ENCODE peak calls at places on chromosomes 11 and 22, in six cellular contexts. H, U, C, J, P and R are unnamed samples.

GRCh38 chr22:29768052-29768680 is 997 bp downstream of the UQCR10 start:
- DNase-seq in C (no peak), U (no peak), H (peak), J (no peak), P (no peak), R (no peak)

GRCh38 chr11:27658535-27659236 is 41.6 kb downstream of the BDNF start:
- DNase-seq in J (no peak), P (no peak), U (no peak), C (no peak), H (no peak), R (no peak)

GRCh38 chr22:35749808-35750207 is 32.1 kb downstream of the APOL5 start:
- DNase-seq in U (no peak), P (no peak), J (no peak), H (peak), C (no peak), R (peak)

GRCh38 chr11:122628691-122629555 is 26.6 kb upstream of the UBASH3B start:
- DNase-seq in U (peak), H (peak), C (peak), J (peak), P (peak), R (peak)

GRCh38 chr11:45412033-45412432 is 125.9 kb upstream of the SYT13 start:
- DNase-seq in H (no peak), C (no peak), P (no peak), J (no peak), U (no peak), R (no peak)

GRCh38 chr22:20437253-20438065 is at the start of gene SCARF2:
- DNase-seq in P (no peak), C (no peak), H (peak), U (no peak), J (peak), R (peak)

GRCh38 chr11:77063861-77064260 is 2.9 kb upstream of the CAPN5 start:
- DNase-seq in C (no peak), U (no peak), J (no peak), H (no peak), P (no peak), R (no peak)

GRCh38 chr22:32533265-32534068 is 58.9 kb downstream of the FBXO7 start:
- DNase-seq in P (no peak), U (no peak), H (peak), J (no peak), C (no peak), R (no peak)

GRCh38 chr11:124625504-124626168 is 3.0 kb downstream of the TBRG1 start:
- DNase-seq in C (no peak), P (no peak), J (no peak), U (no peak), H (no peak), R (no peak)

GRCh38 chr22:19874307-19875060 is 19.8 kb upstream of the GNB1L start:
- DNase-seq in C (no peak), J (peak), P (peak), U (no peak), H (peak), R (no peak)

GRCh38 chr11:124793466-124794278 is 6.5 kb downstream of the MSANTD2 start:
- DNase-seq in H (peak), P (peak), J (peak), U (peak), C (peak), R (peak)

GRCh38 chr22:25475554-25476022 is 88.9 kb upstream of the GRK3 start:
- DNase-seq in J (no peak), C (no peak), U (peak), H (peak), P (no peak), R (no peak)

GRCh38 chr22:36773935-36774334 is 2.0 kb downstream of the IFT27 start:
- DNase-seq in H (peak), J (peak), P (peak), C (no peak), U (peak), R (no peak)

GRCh38 chr22:50027639-50028537 is 15.3 kb upstream of the IL17REL start:
- DNase-seq in H (no peak), J (no peak), C (no peak), U (peak), P (peak), R (no peak)

GRCh38 chr11:66142370-66143263 is 72.5 kb downstream of the PACS1 start:
- DNase-seq in H (peak), P (peak), C (peak), U (peak), J (no peak), R (no peak)

GRCh38 chr11:121082219-121082618 is 18.8 kb upstream of the TECTA start:
- DNase-seq in J (no peak), C (no peak), U (no peak), P (no peak), H (no peak), R (no peak)

GRCh38 chr11:46352063-46352841 is 5.0 kb downstream of the DGKZ start:
- DNase-seq in C (no peak), P (peak), J (peak), U (peak), H (no peak), R (peak)

GRCh38 chr11:36340909-36341308 is 44.8 kb downstream of the PRR5L start:
- DNase-seq in P (no peak), U (no peak), J (no peak), H (no peak), C (no peak), R (no peak)

GRCh38 chr11:533049-533585 is 2.3 kb downstream of the HRAS start:
- DNase-seq in C (no peak), H (no peak), U (no peak), J (no peak), P (no peak), R (no peak)

GRCh38 chr22:26086359-26086758 is 82.9 kb upstream of the SEZ6L start:
- DNase-seq in J (peak), P (no peak), C (no peak), U (no peak), H (no peak), R (no peak)

DNA sequence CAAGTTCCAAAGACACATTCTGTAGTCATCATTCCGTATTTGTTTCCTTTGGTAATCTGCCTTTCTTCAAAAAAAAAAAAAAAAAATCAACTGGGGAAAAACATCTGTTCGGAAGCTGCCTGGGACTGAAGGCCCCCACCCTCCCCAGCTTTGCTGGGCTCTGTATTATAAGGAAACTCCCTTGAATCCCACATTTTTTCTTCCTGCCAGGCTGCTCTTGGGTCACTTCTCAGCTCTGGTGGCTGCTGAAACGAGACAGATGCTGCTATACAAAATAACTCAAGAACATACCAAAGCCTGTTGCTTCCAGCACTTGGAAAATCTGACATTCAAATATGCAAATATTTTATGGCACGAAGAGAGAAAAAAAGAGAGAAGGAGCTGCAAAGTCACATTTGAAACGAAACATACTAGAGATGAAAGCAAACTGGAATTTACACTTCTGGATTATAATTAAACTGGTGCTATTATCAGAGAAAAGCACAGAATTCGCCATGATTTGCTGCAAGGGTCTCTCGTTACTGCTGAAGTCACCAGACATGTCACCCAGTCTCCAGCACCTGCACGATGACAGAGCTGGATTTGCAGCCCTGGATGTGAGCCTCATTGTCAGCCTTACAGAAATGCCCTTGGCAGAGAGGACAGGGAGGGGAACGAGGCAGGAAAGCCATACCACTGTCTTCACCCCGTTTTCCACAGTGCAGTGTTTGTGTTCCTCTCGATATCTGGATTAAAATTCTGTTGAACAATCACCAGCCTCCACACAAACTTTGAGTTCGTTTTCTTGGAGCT is 47.8 kb upstream of the IGSF9B start:
- DNase-seq in U (no peak), C (no peak), H (peak), P (no peak), J (no peak), R (no peak)
- TF ChIP-seq CTCF in U (no peak), C (no peak), H (no peak), P (no peak), J (no peak), R (no peak)

GRCh38 chr11:43507171-43507570 is 148.5 kb downstream of the TTC17 start:
- DNase-seq in H (no peak), C (no peak), J (no peak), U (no peak), P (no peak), R (no peak)
- TF ChIP-seq CTCF in H (no peak), C (no peak), J (no peak), U (no peak), P (no peak), R (no peak)

GRCh38 chr11:129359748-129360147 is 15.9 kb upstream of the BARX2 start:
- DNase-seq in J (no peak), U (no peak), H (no peak), C (no peak), P (no peak), R (no peak)

GRCh38 chr11:129348813-129349212 is 26.8 kb upstream of the BARX2 start:
- DNase-seq in P (no peak), J (no peak), C (no peak), H (no peak), U (no peak), R (no peak)

GRCh38 chr11:129352627-129353026 is 23.0 kb upstream of the BARX2 start:
- DNase-seq in J (no peak), C (no peak), H (no peak), U (no peak), P (no peak), R (no peak)

GRCh38 chr11:129354688-129355087 is 21.0 kb upstream of the BARX2 start:
- DNase-seq in C (no peak), J (no peak), H (no peak), U (no peak), P (no peak), R (no peak)
- TF ChIP-seq CTCF in C (no peak), J (no peak), H (no peak), U (no peak), P (no peak), R (no peak)

DNA sequence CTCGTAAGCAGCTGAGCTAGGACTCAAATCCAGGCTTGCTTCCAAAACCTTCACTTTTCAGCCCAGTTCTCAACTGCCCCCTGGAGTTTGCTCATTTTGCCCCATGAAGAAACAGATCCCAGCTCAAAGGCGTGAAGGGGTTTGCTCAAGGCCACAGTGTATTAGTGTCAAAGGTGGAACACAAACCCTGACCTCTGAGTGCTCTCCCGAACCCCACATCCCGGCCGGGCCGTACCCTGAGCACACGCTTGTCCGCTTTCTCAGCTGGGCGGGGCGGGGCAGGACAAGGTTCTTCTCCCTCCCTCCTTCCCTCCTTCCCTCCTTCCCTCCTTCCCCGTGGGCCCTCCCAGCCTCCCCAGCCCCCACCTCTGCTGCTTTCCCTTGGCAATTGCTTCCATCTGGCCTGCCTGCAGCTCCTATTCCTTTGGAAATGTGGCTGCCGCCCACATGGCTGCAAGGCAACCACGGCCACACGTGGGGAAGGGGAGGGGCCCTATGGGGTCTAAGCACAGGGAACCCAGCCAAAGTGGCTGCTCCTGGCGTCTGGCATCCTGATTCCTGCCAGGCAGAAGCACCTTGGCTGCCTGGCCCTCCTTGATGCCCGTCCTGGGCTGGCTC is 4.1 kb downstream of the ST3GAL4 start:
- DNase-seq in J (no peak), U (no peak), C (no peak), H (peak), P (no peak), R (no peak)
- TF ChIP-seq CTCF in J (no peak), U (no peak), C (no peak), H (peak), P (no peak), R (no peak)